ENCODE peak calls at places on chromosomes 2 and 18, in eight cellular contexts. One of them, this sample, is unnamed.

GRCh38 chr2:103788875-103789715 is 1027.3 kb downstream of the TMEM182 start:
- DNase-seq in T-helper 1 cell: no peak
- DNase-seq in ELR: peak; percentile 17
- DNase-seq in WERI-Rb-1: no peak
- DNase-seq in stimulated activated CD4-positive, alpha-beta T cell treated with anti-CD3 and anti-CD28 coated beads, Interleukin-2, amount 100 ng/mL, for 48 hours: no peak
- DNase-seq in cardiac fibroblast: peak; percentile 0
- DNase-seq in stimulated activated CD8-positive, alpha-beta memory T cell treated with anti-CD3 and anti-CD28 coated beads, Interleukin-7, amount 100 ng/mL, for 1 hour: no peak
- DNase-seq in NCI-H2081 treated with DMSO at 0.1 percent for 48 hours: no peak
- DNase-seq in this sample: no peak

GRCh38 chr2:35978218-35978617 is 377.4 kb upstream of the CRIM1 start:
- DNase-seq in NCI-H2081 treated with DMSO at 0.1 percent for 48 hours: no peak
- DNase-seq in stimulated activated CD8-positive, alpha-beta memory T cell treated with anti-CD3 and anti-CD28 coated beads, Interleukin-7, amount 100 ng/mL, for 1 hour: no peak
- DNase-seq in ELR: no peak
- DNase-seq in T-helper 1 cell: peak; percentile 8
- DNase-seq in cardiac fibroblast: no peak
- DNase-seq in WERI-Rb-1: no peak
- DNase-seq in stimulated activated CD4-positive, alpha-beta T cell treated with anti-CD3 and anti-CD28 coated beads, Interleukin-2, amount 100 ng/mL, for 48 hours: no peak
- DNase-seq in this sample: no peak

GRCh38 chr18:40855661-40856060 is 1099.4 kb upstream of the PIK3C3 start:
- DNase-seq in stimulated activated CD8-positive, alpha-beta memory T cell treated with anti-CD3 and anti-CD28 coated beads, Interleukin-7, amount 100 ng/mL, for 1 hour: no peak
- DNase-seq in ELR: no peak
- DNase-seq in cardiac fibroblast: no peak
- DNase-seq in stimulated activated CD4-positive, alpha-beta T cell treated with anti-CD3 and anti-CD28 coated beads, Interleukin-2, amount 100 ng/mL, for 48 hours: no peak
- DNase-seq in T-helper 1 cell: no peak
- DNase-seq in NCI-H2081 treated with DMSO at 0.1 percent for 48 hours: no peak
- DNase-seq in WERI-Rb-1: peak; percentile 30
- DNase-seq in this sample: no peak

GRCh38 chr18:46474487-46475366 is 182.3 kb downstream of the LOXHD1 start:
- DNase-seq in WERI-Rb-1: no peak
- DNase-seq in stimulated activated CD4-positive, alpha-beta T cell treated with anti-CD3 and anti-CD28 coated beads, Interleukin-2, amount 100 ng/mL, for 48 hours: no peak
- DNase-seq in T-helper 1 cell: no peak
- DNase-seq in NCI-H2081 treated with DMSO at 0.1 percent for 48 hours: no peak
- DNase-seq in stimulated activated CD8-positive, alpha-beta memory T cell treated with anti-CD3 and anti-CD28 coated beads, Interleukin-7, amount 100 ng/mL, for 1 hour: no peak
- DNase-seq in ELR: no peak
- DNase-seq in cardiac fibroblast: no peak
- DNase-seq in this sample: no peak

GRCh38 chr2:162155093-162155492 is 3.0 kb upstream of the GCG start:
- DNase-seq in stimulated activated CD4-positive, alpha-beta T cell treated with anti-CD3 and anti-CD28 coated beads, Interleukin-2, amount 100 ng/mL, for 48 hours: no peak
- DNase-seq in WERI-Rb-1: no peak
- DNase-seq in ELR: no peak
- DNase-seq in T-helper 1 cell: no peak
- DNase-seq in cardiac fibroblast: no peak
- DNase-seq in stimulated activated CD8-positive, alpha-beta memory T cell treated with anti-CD3 and anti-CD28 coated beads, Interleukin-7, amount 100 ng/mL, for 1 hour: no peak
- DNase-seq in NCI-H2081 treated with DMSO at 0.1 percent for 48 hours: no peak
- DNase-seq in this sample: no peak

GRCh38 chr2:171086352-171087290 is 74.1 kb downstream of the TLK1 start:
- DNase-seq in stimulated activated CD8-positive, alpha-beta memory T cell treated with anti-CD3 and anti-CD28 coated beads, Interleukin-7, amount 100 ng/mL, for 1 hour: no peak
- DNase-seq in T-helper 1 cell: peak; percentile 55
- DNase-seq in WERI-Rb-1: peak; percentile 56
- DNase-seq in stimulated activated CD4-positive, alpha-beta T cell treated with anti-CD3 and anti-CD28 coated beads, Interleukin-2, amount 100 ng/mL, for 48 hours: peak; percentile 42
- DNase-seq in cardiac fibroblast: peak; percentile 64
- DNase-seq in NCI-H2081 treated with DMSO at 0.1 percent for 48 hours: no peak
- DNase-seq in ELR: peak; percentile 67
- DNase-seq in this sample: no peak

GRCh38 chr2:71669058-71669456 is 215.7 kb downstream of the DYSF start:
- DNase-seq in stimulated activated CD8-positive, alpha-beta memory T cell treated with anti-CD3 and anti-CD28 coated beads, Interleukin-7, amount 100 ng/mL, for 1 hour: no peak
- DNase-seq in cardiac fibroblast: no peak
- DNase-seq in stimulated activated CD4-positive, alpha-beta T cell treated with anti-CD3 and anti-CD28 coated beads, Interleukin-2, amount 100 ng/mL, for 48 hours: no peak
- DNase-seq in NCI-H2081 treated with DMSO at 0.1 percent for 48 hours: no peak
- DNase-seq in WERI-Rb-1: no peak
- DNase-seq in ELR: no peak
- DNase-seq in T-helper 1 cell: no peak
- DNase-seq in this sample: no peak

GRCh38 chr2:96913117-96913397 is 43.2 kb upstream of the SEMA4C start:
- DNase-seq in ELR: no peak
- DNase-seq in stimulated activated CD4-positive, alpha-beta T cell treated with anti-CD3 and anti-CD28 coated beads, Interleukin-2, amount 100 ng/mL, for 48 hours: no peak
- DNase-seq in T-helper 1 cell: no peak
- DNase-seq in NCI-H2081 treated with DMSO at 0.1 percent for 48 hours: no peak
- DNase-seq in WERI-Rb-1: no peak
- DNase-seq in stimulated activated CD8-positive, alpha-beta memory T cell treated with anti-CD3 and anti-CD28 coated beads, Interleukin-7, amount 100 ng/mL, for 1 hour: no peak
- DNase-seq in cardiac fibroblast: no peak
- DNase-seq in this sample: no peak

GRCh38 chr2:125405816-125406215 is 1250.1 kb upstream of the GYPC start:
- DNase-seq in ELR: peak; percentile 94
- DNase-seq in T-helper 1 cell: no peak
- DNase-seq in stimulated activated CD4-positive, alpha-beta T cell treated with anti-CD3 and anti-CD28 coated beads, Interleukin-2, amount 100 ng/mL, for 48 hours: no peak
- DNase-seq in WERI-Rb-1: no peak
- DNase-seq in cardiac fibroblast: peak; percentile 90
- DNase-seq in stimulated activated CD8-positive, alpha-beta memory T cell treated with anti-CD3 and anti-CD28 coated beads, Interleukin-7, amount 100 ng/mL, for 1 hour: no peak
- DNase-seq in NCI-H2081 treated with DMSO at 0.1 percent for 48 hours: no peak
- DNase-seq in this sample: no peak

GRCh38 chr2:42480402-42480801 is 13.4 kb downstream of the KCNG3 start:
- DNase-seq in T-helper 1 cell: no peak
- DNase-seq in stimulated activated CD8-positive, alpha-beta memory T cell treated with anti-CD3 and anti-CD28 coated beads, Interleukin-7, amount 100 ng/mL, for 1 hour: no peak
- DNase-seq in cardiac fibroblast: no peak
- DNase-seq in ELR: no peak
- DNase-seq in stimulated activated CD4-positive, alpha-beta T cell treated with anti-CD3 and anti-CD28 coated beads, Interleukin-2, amount 100 ng/mL, for 48 hours: no peak
- DNase-seq in WERI-Rb-1: no peak
- DNase-seq in NCI-H2081 treated with DMSO at 0.1 percent for 48 hours: no peak
- DNase-seq in this sample: no peak

GRCh38 chr2:119523959-119524694 is at the start of gene SCTR:
- DNase-seq in stimulated activated CD4-positive, alpha-beta T cell treated with anti-CD3 and anti-CD28 coated beads, Interleukin-2, amount 100 ng/mL, for 48 hours: no peak
- DNase-seq in stimulated activated CD8-positive, alpha-beta memory T cell treated with anti-CD3 and anti-CD28 coated beads, Interleukin-7, amount 100 ng/mL, for 1 hour: no peak
- DNase-seq in cardiac fibroblast: no peak
- DNase-seq in NCI-H2081 treated with DMSO at 0.1 percent for 48 hours: no peak
- DNase-seq in WERI-Rb-1: peak; percentile 65
- DNase-seq in T-helper 1 cell: no peak
- DNase-seq in ELR: no peak
- DNase-seq in this sample: no peak

GRCh38 chr2:88658890-88659881 is 31.9 kb upstream of the EIF2AK3 start:
- DNase-seq in ELR: peak; percentile 60
- DNase-seq in WERI-Rb-1: no peak
- DNase-seq in NCI-H2081 treated with DMSO at 0.1 percent for 48 hours: no peak
- DNase-seq in stimulated activated CD8-positive, alpha-beta memory T cell treated with anti-CD3 and anti-CD28 coated beads, Interleukin-7, amount 100 ng/mL, for 1 hour: no peak
- DNase-seq in T-helper 1 cell: no peak
- DNase-seq in cardiac fibroblast: peak; percentile 78
- DNase-seq in stimulated activated CD4-positive, alpha-beta T cell treated with anti-CD3 and anti-CD28 coated beads, Interleukin-2, amount 100 ng/mL, for 48 hours: no peak
- DNase-seq in this sample: no peak

GRCh38 chr2:127220102-127220806 is at the start of gene CYP27C1:
- DNase-seq in cardiac fibroblast: peak; percentile 22
- DNase-seq in NCI-H2081 treated with DMSO at 0.1 percent for 48 hours: no peak
- DNase-seq in stimulated activated CD8-positive, alpha-beta memory T cell treated with anti-CD3 and anti-CD28 coated beads, Interleukin-7, amount 100 ng/mL, for 1 hour: no peak
- DNase-seq in T-helper 1 cell: no peak
- DNase-seq in WERI-Rb-1: peak; percentile 28
- DNase-seq in ELR: peak; percentile 45
- DNase-seq in stimulated activated CD4-positive, alpha-beta T cell treated with anti-CD3 and anti-CD28 coated beads, Interleukin-2, amount 100 ng/mL, for 48 hours: no peak
- DNase-seq in this sample: no peak

GRCh38 chr2:70777450-70777849 is 9.4 kb upstream of the ADD2 start:
- DNase-seq in ELR: peak; percentile 13
- DNase-seq in WERI-Rb-1: no peak
- DNase-seq in cardiac fibroblast: no peak
- DNase-seq in NCI-H2081 treated with DMSO at 0.1 percent for 48 hours: no peak
- DNase-seq in stimulated activated CD8-positive, alpha-beta memory T cell treated with anti-CD3 and anti-CD28 coated beads, Interleukin-7, amount 100 ng/mL, for 1 hour: no peak
- DNase-seq in T-helper 1 cell: no peak
- DNase-seq in stimulated activated CD4-positive, alpha-beta T cell treated with anti-CD3 and anti-CD28 coated beads, Interleukin-2, amount 100 ng/mL, for 48 hours: no peak
- DNase-seq in this sample: no peak

GRCh38 chr2:237667891-237668290 is 40.5 kb downstream of the LRRFIP1 start:
- DNase-seq in T-helper 1 cell: no peak
- DNase-seq in stimulated activated CD4-positive, alpha-beta T cell treated with anti-CD3 and anti-CD28 coated beads, Interleukin-2, amount 100 ng/mL, for 48 hours: no peak
- DNase-seq in ELR: no peak
- DNase-seq in cardiac fibroblast: no peak
- DNase-seq in stimulated activated CD8-positive, alpha-beta memory T cell treated with anti-CD3 and anti-CD28 coated beads, Interleukin-7, amount 100 ng/mL, for 1 hour: no peak
- DNase-seq in NCI-H2081 treated with DMSO at 0.1 percent for 48 hours: no peak
- DNase-seq in WERI-Rb-1: peak; percentile 30
- DNase-seq in this sample: no peak

GRCh38 chr2:159922563-159922962 is 124.6 kb upstream of the CD302 start:
- DNase-seq in T-helper 1 cell: no peak
- DNase-seq in stimulated activated CD8-positive, alpha-beta memory T cell treated with anti-CD3 and anti-CD28 coated beads, Interleukin-7, amount 100 ng/mL, for 1 hour: no peak
- DNase-seq in ELR: no peak
- DNase-seq in WERI-Rb-1: no peak
- DNase-seq in NCI-H2081 treated with DMSO at 0.1 percent for 48 hours: no peak
- DNase-seq in cardiac fibroblast: no peak
- DNase-seq in stimulated activated CD4-positive, alpha-beta T cell treated with anti-CD3 and anti-CD28 coated beads, Interleukin-2, amount 100 ng/mL, for 48 hours: no peak
- DNase-seq in this sample: no peak

GRCh38 chr2:181457741-181458425 is 697 bp downstream of the ITGA4 start:
- DNase-seq in ELR: peak; percentile 74
- DNase-seq in T-helper 1 cell: peak; percentile 69
- DNase-seq in stimulated activated CD4-positive, alpha-beta T cell treated with anti-CD3 and anti-CD28 coated beads, Interleukin-2, amount 100 ng/mL, for 48 hours: peak; percentile 48
- DNase-seq in cardiac fibroblast: peak; percentile 50
- DNase-seq in NCI-H2081 treated with DMSO at 0.1 percent for 48 hours: no peak
- DNase-seq in stimulated activated CD8-positive, alpha-beta memory T cell treated with anti-CD3 and anti-CD28 coated beads, Interleukin-7, amount 100 ng/mL, for 1 hour: peak; percentile 25
- DNase-seq in WERI-Rb-1: peak; percentile 51
- DNase-seq in this sample: peak; percentile 26

GRCh38 chr2:207008105-207008990 is 69.0 kb downstream of the CPO start:
- DNase-seq in stimulated activated CD4-positive, alpha-beta T cell treated with anti-CD3 and anti-CD28 coated beads, Interleukin-2, amount 100 ng/mL, for 48 hours: no peak
- DNase-seq in T-helper 1 cell: no peak
- DNase-seq in stimulated activated CD8-positive, alpha-beta memory T cell treated with anti-CD3 and anti-CD28 coated beads, Interleukin-7, amount 100 ng/mL, for 1 hour: no peak
- DNase-seq in WERI-Rb-1: no peak
- DNase-seq in ELR: peak; percentile 62
- DNase-seq in NCI-H2081 treated with DMSO at 0.1 percent for 48 hours: no peak
- DNase-seq in cardiac fibroblast: peak; percentile 39
- DNase-seq in this sample: no peak

GRCh38 chr18:58125183-58125582 is 81.2 kb downstream of the NEDD4L start:
- DNase-seq in T-helper 1 cell: no peak
- DNase-seq in stimulated activated CD4-positive, alpha-beta T cell treated with anti-CD3 and anti-CD28 coated beads, Interleukin-2, amount 100 ng/mL, for 48 hours: no peak
- DNase-seq in cardiac fibroblast: no peak
- DNase-seq in stimulated activated CD8-positive, alpha-beta memory T cell treated with anti-CD3 and anti-CD28 coated beads, Interleukin-7, amount 100 ng/mL, for 1 hour: no peak
- DNase-seq in WERI-Rb-1: peak; percentile 41
- DNase-seq in NCI-H2081 treated with DMSO at 0.1 percent for 48 hours: no peak
- DNase-seq in ELR: peak; percentile 18
- DNase-seq in this sample: no peak

GRCh38 chr18:47100214-47100831 is 50.0 kb downstream of the HDHD2 start:
- DNase-seq in cardiac fibroblast: peak; percentile 63
- DNase-seq in ELR: peak; percentile 65
- DNase-seq in T-helper 1 cell: peak; percentile 38
- DNase-seq in stimulated activated CD8-positive, alpha-beta memory T cell treated with anti-CD3 and anti-CD28 coated beads, Interleukin-7, amount 100 ng/mL, for 1 hour: peak; percentile 33
- DNase-seq in NCI-H2081 treated with DMSO at 0.1 percent for 48 hours: no peak
- DNase-seq in stimulated activated CD4-positive, alpha-beta T cell treated with anti-CD3 and anti-CD28 coated beads, Interleukin-2, amount 100 ng/mL, for 48 hours: peak; percentile 66
- DNase-seq in WERI-Rb-1: peak; percentile 74
- DNase-seq in this sample: peak; percentile 40

GRCh38 chr2:141137121-141137693 is 993.6 kb downstream of the LRP1B start:
- DNase-seq in stimulated activated CD4-positive, alpha-beta T cell treated with anti-CD3 and anti-CD28 coated beads, Interleukin-2, amount 100 ng/mL, for 48 hours: no peak
- DNase-seq in cardiac fibroblast: peak; percentile 0
- DNase-seq in ELR: no peak
- DNase-seq in stimulated activated CD8-positive, alpha-beta memory T cell treated with anti-CD3 and anti-CD28 coated beads, Interleukin-7, amount 100 ng/mL, for 1 hour: no peak
- DNase-seq in WERI-Rb-1: no peak
- DNase-seq in T-helper 1 cell: peak; percentile 4
- DNase-seq in NCI-H2081 treated with DMSO at 0.1 percent for 48 hours: no peak
- DNase-seq in this sample: no peak

GRCh38 chr2:145800201-145801091 is 1280.5 kb upstream of the ZEB2 start:
- DNase-seq in WERI-Rb-1: no peak
- DNase-seq in stimulated activated CD4-positive, alpha-beta T cell treated with anti-CD3 and anti-CD28 coated beads, Interleukin-2, amount 100 ng/mL, for 48 hours: no peak
- DNase-seq in T-helper 1 cell: no peak
- DNase-seq in cardiac fibroblast: no peak
- DNase-seq in ELR: peak; percentile 26
- DNase-seq in stimulated activated CD8-positive, alpha-beta memory T cell treated with anti-CD3 and anti-CD28 coated beads, Interleukin-7, amount 100 ng/mL, for 1 hour: no peak
- DNase-seq in NCI-H2081 treated with DMSO at 0.1 percent for 48 hours: no peak
- DNase-seq in this sample: no peak

GRCh38 chr2:134240061-134240460 is 13.8 kb upstream of the MGAT5 start:
- DNase-seq in stimulated activated CD4-positive, alpha-beta T cell treated with anti-CD3 and anti-CD28 coated beads, Interleukin-2, amount 100 ng/mL, for 48 hours: no peak
- DNase-seq in cardiac fibroblast: no peak
- DNase-seq in T-helper 1 cell: no peak
- DNase-seq in NCI-H2081 treated with DMSO at 0.1 percent for 48 hours: no peak
- DNase-seq in stimulated activated CD8-positive, alpha-beta memory T cell treated with anti-CD3 and anti-CD28 coated beads, Interleukin-7, amount 100 ng/mL, for 1 hour: no peak
- DNase-seq in ELR: no peak
- DNase-seq in WERI-Rb-1: no peak
- DNase-seq in this sample: no peak